ENCODE peak calls at places on chromosomes 6 and 20, in eight cellular contexts. One of them, this sample, is unnamed.

GRCh38 chr6:51559059-51559458 is 528.4 kb downstream of the PKHD1 start:
- DNase-seq in activated CD4-positive, alpha-beta T cell treated with anti-CD3 and anti-CD28 coated beads, Interleukin-2, amount 50 U/mL, for 1 hour: no peak
- DNase-seq in ELF-1: peak
- DNase-seq in Caki2: no peak
- DNase-seq in adipocyte: no peak
- DNase-seq in activated T-cell treated with anti-CD3 and anti-CD28 coated beads, Interleukin-2, amount 50 U/mL, for 72 hours: no peak
- DNase-seq in stimulated activated CD4-positive, alpha-beta T cell treated with anti-CD3 and anti-CD28 coated beads, Interleukin-1b, Interleukin-23, amount 100 ng/mL, for 1 hour: no peak
- DNase-seq in BJ: no peak
- DNase-seq in this sample: no peak

GRCh38 chr20:8049321-8049720 is 29.8 kb upstream of the TMX4 start:
- DNase-seq in BJ: no peak
- DNase-seq in stimulated activated CD4-positive, alpha-beta T cell treated with anti-CD3 and anti-CD28 coated beads, Interleukin-1b, Interleukin-23, amount 100 ng/mL, for 1 hour: no peak
- DNase-seq in ELF-1: no peak
- DNase-seq in Caki2: no peak
- DNase-seq in activated CD4-positive, alpha-beta T cell treated with anti-CD3 and anti-CD28 coated beads, Interleukin-2, amount 50 U/mL, for 1 hour: no peak
- DNase-seq in adipocyte: peak
- DNase-seq in activated T-cell treated with anti-CD3 and anti-CD28 coated beads, Interleukin-2, amount 50 U/mL, for 72 hours: no peak
- DNase-seq in this sample: no peak

GRCh38 chr20:56299362-56299761 is 50.8 kb downstream of the MC3R start:
- DNase-seq in activated CD4-positive, alpha-beta T cell treated with anti-CD3 and anti-CD28 coated beads, Interleukin-2, amount 50 U/mL, for 1 hour: no peak
- DNase-seq in BJ: no peak
- DNase-seq in stimulated activated CD4-positive, alpha-beta T cell treated with anti-CD3 and anti-CD28 coated beads, Interleukin-1b, Interleukin-23, amount 100 ng/mL, for 1 hour: no peak
- DNase-seq in Caki2: no peak
- DNase-seq in ELF-1: no peak
- DNase-seq in adipocyte: no peak
- DNase-seq in activated T-cell treated with anti-CD3 and anti-CD28 coated beads, Interleukin-2, amount 50 U/mL, for 72 hours: no peak
- DNase-seq in this sample: no peak

GRCh38 chr6:128370072-128370471 is 150.3 kb downstream of the PTPRK start:
- DNase-seq in Caki2: peak
- DNase-seq in activated T-cell treated with anti-CD3 and anti-CD28 coated beads, Interleukin-2, amount 50 U/mL, for 72 hours: no peak
- DNase-seq in activated CD4-positive, alpha-beta T cell treated with anti-CD3 and anti-CD28 coated beads, Interleukin-2, amount 50 U/mL, for 1 hour: no peak
- DNase-seq in adipocyte: peak
- DNase-seq in BJ: peak
- DNase-seq in ELF-1: no peak
- DNase-seq in stimulated activated CD4-positive, alpha-beta T cell treated with anti-CD3 and anti-CD28 coated beads, Interleukin-1b, Interleukin-23, amount 100 ng/mL, for 1 hour: no peak
- DNase-seq in this sample: no peak

GRCh38 chr6:144334150-144334708 is 49.1 kb downstream of the UTRN start:
- DNase-seq in activated CD4-positive, alpha-beta T cell treated with anti-CD3 and anti-CD28 coated beads, Interleukin-2, amount 50 U/mL, for 1 hour: peak
- DNase-seq in BJ: no peak
- DNase-seq in ELF-1: no peak
- DNase-seq in activated T-cell treated with anti-CD3 and anti-CD28 coated beads, Interleukin-2, amount 50 U/mL, for 72 hours: peak
- DNase-seq in stimulated activated CD4-positive, alpha-beta T cell treated with anti-CD3 and anti-CD28 coated beads, Interleukin-1b, Interleukin-23, amount 100 ng/mL, for 1 hour: no peak
- DNase-seq in adipocyte: no peak
- DNase-seq in Caki2: no peak
- DNase-seq in this sample: peak

GRCh38 chr6:35452186-35453090 is at the start of gene FANCE:
- DNase-seq in BJ: peak
- DNase-seq in stimulated activated CD4-positive, alpha-beta T cell treated with anti-CD3 and anti-CD28 coated beads, Interleukin-1b, Interleukin-23, amount 100 ng/mL, for 1 hour: peak
- DNase-seq in Caki2: peak
- DNase-seq in activated CD4-positive, alpha-beta T cell treated with anti-CD3 and anti-CD28 coated beads, Interleukin-2, amount 50 U/mL, for 1 hour: peak
- DNase-seq in ELF-1: peak
- DNase-seq in adipocyte: peak
- DNase-seq in activated T-cell treated with anti-CD3 and anti-CD28 coated beads, Interleukin-2, amount 50 U/mL, for 72 hours: peak
- DNase-seq in this sample: peak

GRCh38 chr20:50373674-50374286 is 136.4 kb upstream of the PTPN1 start:
- DNase-seq in stimulated activated CD4-positive, alpha-beta T cell treated with anti-CD3 and anti-CD28 coated beads, Interleukin-1b, Interleukin-23, amount 100 ng/mL, for 1 hour: no peak
- DNase-seq in Caki2: peak
- DNase-seq in adipocyte: no peak
- DNase-seq in ELF-1: no peak
- DNase-seq in BJ: no peak
- DNase-seq in activated CD4-positive, alpha-beta T cell treated with anti-CD3 and anti-CD28 coated beads, Interleukin-2, amount 50 U/mL, for 1 hour: no peak
- DNase-seq in activated T-cell treated with anti-CD3 and anti-CD28 coated beads, Interleukin-2, amount 50 U/mL, for 72 hours: no peak
- DNase-seq in this sample: no peak

GRCh38 chr6:105051941-105052471 is 95.1 kb downstream of the LIN28B start:
- DNase-seq in activated T-cell treated with anti-CD3 and anti-CD28 coated beads, Interleukin-2, amount 50 U/mL, for 72 hours: no peak
- DNase-seq in stimulated activated CD4-positive, alpha-beta T cell treated with anti-CD3 and anti-CD28 coated beads, Interleukin-1b, Interleukin-23, amount 100 ng/mL, for 1 hour: no peak
- DNase-seq in BJ: no peak
- DNase-seq in adipocyte: peak
- DNase-seq in activated CD4-positive, alpha-beta T cell treated with anti-CD3 and anti-CD28 coated beads, Interleukin-2, amount 50 U/mL, for 1 hour: no peak
- DNase-seq in ELF-1: no peak
- DNase-seq in Caki2: no peak
- DNase-seq in this sample: no peak

GRCh38 chr6:162140453-162140852 is 587.1 kb downstream of the PRKN start:
- DNase-seq in activated T-cell treated with anti-CD3 and anti-CD28 coated beads, Interleukin-2, amount 50 U/mL, for 72 hours: no peak
- DNase-seq in activated CD4-positive, alpha-beta T cell treated with anti-CD3 and anti-CD28 coated beads, Interleukin-2, amount 50 U/mL, for 1 hour: no peak
- DNase-seq in stimulated activated CD4-positive, alpha-beta T cell treated with anti-CD3 and anti-CD28 coated beads, Interleukin-1b, Interleukin-23, amount 100 ng/mL, for 1 hour: no peak
- DNase-seq in BJ: no peak
- DNase-seq in adipocyte: no peak
- DNase-seq in ELF-1: no peak
- DNase-seq in Caki2: no peak
- DNase-seq in this sample: no peak

GRCh38 chr6:85449818-85450577 is at the start of gene NT5E:
- DNase-seq in stimulated activated CD4-positive, alpha-beta T cell treated with anti-CD3 and anti-CD28 coated beads, Interleukin-1b, Interleukin-23, amount 100 ng/mL, for 1 hour: no peak
- DNase-seq in BJ: no peak
- DNase-seq in adipocyte: peak
- DNase-seq in ELF-1: peak
- DNase-seq in Caki2: peak
- DNase-seq in activated CD4-positive, alpha-beta T cell treated with anti-CD3 and anti-CD28 coated beads, Interleukin-2, amount 50 U/mL, for 1 hour: no peak
- DNase-seq in activated T-cell treated with anti-CD3 and anti-CD28 coated beads, Interleukin-2, amount 50 U/mL, for 72 hours: peak
- DNase-seq in this sample: no peak

GRCh38 chr6:142843344-142843743 is 101.6 kb downstream of the HIVEP2 start:
- DNase-seq in adipocyte: no peak
- DNase-seq in activated CD4-positive, alpha-beta T cell treated with anti-CD3 and anti-CD28 coated beads, Interleukin-2, amount 50 U/mL, for 1 hour: no peak
- DNase-seq in ELF-1: no peak
- DNase-seq in Caki2: peak
- DNase-seq in stimulated activated CD4-positive, alpha-beta T cell treated with anti-CD3 and anti-CD28 coated beads, Interleukin-1b, Interleukin-23, amount 100 ng/mL, for 1 hour: no peak
- DNase-seq in BJ: no peak
- DNase-seq in activated T-cell treated with anti-CD3 and anti-CD28 coated beads, Interleukin-2, amount 50 U/mL, for 72 hours: no peak
- DNase-seq in this sample: no peak

GRCh38 chr20:25058051-25058796 is at the start of gene ACSS1:
- DNase-seq in activated T-cell treated with anti-CD3 and anti-CD28 coated beads, Interleukin-2, amount 50 U/mL, for 72 hours: peak
- DNase-seq in activated CD4-positive, alpha-beta T cell treated with anti-CD3 and anti-CD28 coated beads, Interleukin-2, amount 50 U/mL, for 1 hour: peak
- DNase-seq in Caki2: peak
- DNase-seq in stimulated activated CD4-positive, alpha-beta T cell treated with anti-CD3 and anti-CD28 coated beads, Interleukin-1b, Interleukin-23, amount 100 ng/mL, for 1 hour: peak
- DNase-seq in ELF-1: no peak
- DNase-seq in BJ: no peak
- DNase-seq in adipocyte: peak
- DNase-seq in this sample: peak

GRCh38 chr6:44285552-44286284 is 15.5 kb downstream of the TMEM151B start:
- DNase-seq in stimulated activated CD4-positive, alpha-beta T cell treated with anti-CD3 and anti-CD28 coated beads, Interleukin-1b, Interleukin-23, amount 100 ng/mL, for 1 hour: no peak
- DNase-seq in BJ: no peak
- DNase-seq in ELF-1: peak
- DNase-seq in Caki2: peak
- DNase-seq in adipocyte: peak
- DNase-seq in activated CD4-positive, alpha-beta T cell treated with anti-CD3 and anti-CD28 coated beads, Interleukin-2, amount 50 U/mL, for 1 hour: no peak
- DNase-seq in activated T-cell treated with anti-CD3 and anti-CD28 coated beads, Interleukin-2, amount 50 U/mL, for 72 hours: no peak
- DNase-seq in this sample: no peak

GRCh38 chr6:131924881-131925474 is 26.2 kb downstream of the CCN2 start:
- DNase-seq in activated CD4-positive, alpha-beta T cell treated with anti-CD3 and anti-CD28 coated beads, Interleukin-2, amount 50 U/mL, for 1 hour: no peak
- DNase-seq in activated T-cell treated with anti-CD3 and anti-CD28 coated beads, Interleukin-2, amount 50 U/mL, for 72 hours: no peak
- DNase-seq in stimulated activated CD4-positive, alpha-beta T cell treated with anti-CD3 and anti-CD28 coated beads, Interleukin-1b, Interleukin-23, amount 100 ng/mL, for 1 hour: no peak
- DNase-seq in Caki2: peak
- DNase-seq in adipocyte: peak
- DNase-seq in BJ: no peak
- DNase-seq in ELF-1: no peak
- DNase-seq in this sample: no peak

GRCh38 chr20:25510721-25511120 is 74.6 kb downstream of the NINL start:
- DNase-seq in ELF-1: no peak
- DNase-seq in stimulated activated CD4-positive, alpha-beta T cell treated with anti-CD3 and anti-CD28 coated beads, Interleukin-1b, Interleukin-23, amount 100 ng/mL, for 1 hour: no peak
- DNase-seq in adipocyte: no peak
- DNase-seq in activated CD4-positive, alpha-beta T cell treated with anti-CD3 and anti-CD28 coated beads, Interleukin-2, amount 50 U/mL, for 1 hour: no peak
- DNase-seq in Caki2: no peak
- DNase-seq in activated T-cell treated with anti-CD3 and anti-CD28 coated beads, Interleukin-2, amount 50 U/mL, for 72 hours: no peak
- DNase-seq in BJ: no peak
- DNase-seq in this sample: no peak

GRCh38 chr6:54074591-54075195 is 36.5 kb upstream of the MLIP start:
- DNase-seq in ELF-1: no peak
- DNase-seq in activated CD4-positive, alpha-beta T cell treated with anti-CD3 and anti-CD28 coated beads, Interleukin-2, amount 50 U/mL, for 1 hour: no peak
- DNase-seq in stimulated activated CD4-positive, alpha-beta T cell treated with anti-CD3 and anti-CD28 coated beads, Interleukin-1b, Interleukin-23, amount 100 ng/mL, for 1 hour: no peak
- DNase-seq in BJ: peak
- DNase-seq in activated T-cell treated with anti-CD3 and anti-CD28 coated beads, Interleukin-2, amount 50 U/mL, for 72 hours: no peak
- DNase-seq in adipocyte: peak
- DNase-seq in Caki2: no peak
- DNase-seq in this sample: no peak

GRCh38 chr6:20364327-20364726 is 37.4 kb upstream of the E2F3 start:
- DNase-seq in Caki2: no peak
- DNase-seq in stimulated activated CD4-positive, alpha-beta T cell treated with anti-CD3 and anti-CD28 coated beads, Interleukin-1b, Interleukin-23, amount 100 ng/mL, for 1 hour: no peak
- DNase-seq in adipocyte: no peak
- DNase-seq in activated CD4-positive, alpha-beta T cell treated with anti-CD3 and anti-CD28 coated beads, Interleukin-2, amount 50 U/mL, for 1 hour: no peak
- DNase-seq in ELF-1: no peak
- DNase-seq in activated T-cell treated with anti-CD3 and anti-CD28 coated beads, Interleukin-2, amount 50 U/mL, for 72 hours: no peak
- DNase-seq in BJ: no peak
- DNase-seq in this sample: no peak

GRCh38 chr6:88045521-88046136 is 2.0 kb upstream of the SPACA1 start:
- DNase-seq in adipocyte: no peak
- DNase-seq in ELF-1: no peak
- DNase-seq in activated CD4-positive, alpha-beta T cell treated with anti-CD3 and anti-CD28 coated beads, Interleukin-2, amount 50 U/mL, for 1 hour: no peak
- DNase-seq in BJ: no peak
- DNase-seq in Caki2: no peak
- DNase-seq in activated T-cell treated with anti-CD3 and anti-CD28 coated beads, Interleukin-2, amount 50 U/mL, for 72 hours: no peak
- DNase-seq in stimulated activated CD4-positive, alpha-beta T cell treated with anti-CD3 and anti-CD28 coated beads, Interleukin-1b, Interleukin-23, amount 100 ng/mL, for 1 hour: no peak
- DNase-seq in this sample: no peak

GRCh38 chr6:7052441-7052936 is 55.3 kb upstream of the RREB1 start:
- DNase-seq in activated CD4-positive, alpha-beta T cell treated with anti-CD3 and anti-CD28 coated beads, Interleukin-2, amount 50 U/mL, for 1 hour: peak
- DNase-seq in BJ: peak
- DNase-seq in Caki2: no peak
- DNase-seq in activated T-cell treated with anti-CD3 and anti-CD28 coated beads, Interleukin-2, amount 50 U/mL, for 72 hours: no peak
- DNase-seq in ELF-1: peak
- DNase-seq in adipocyte: peak
- DNase-seq in stimulated activated CD4-positive, alpha-beta T cell treated with anti-CD3 and anti-CD28 coated beads, Interleukin-1b, Interleukin-23, amount 100 ng/mL, for 1 hour: no peak
- DNase-seq in this sample: no peak

GRCh38 chr6:137589067-137589848 is 95.1 kb upstream of the OLIG3 start:
- DNase-seq in activated CD4-positive, alpha-beta T cell treated with anti-CD3 and anti-CD28 coated beads, Interleukin-2, amount 50 U/mL, for 1 hour: peak
- DNase-seq in Caki2: peak
- DNase-seq in activated T-cell treated with anti-CD3 and anti-CD28 coated beads, Interleukin-2, amount 50 U/mL, for 72 hours: peak
- DNase-seq in BJ: no peak
- DNase-seq in adipocyte: no peak
- DNase-seq in stimulated activated CD4-positive, alpha-beta T cell treated with anti-CD3 and anti-CD28 coated beads, Interleukin-1b, Interleukin-23, amount 100 ng/mL, for 1 hour: no peak
- DNase-seq in ELF-1: peak
- DNase-seq in this sample: peak

GRCh38 chr20:41048475-41049242 is 20.0 kb downstream of the TOP1 start:
- DNase-seq in Caki2: no peak
- DNase-seq in ELF-1: peak
- DNase-seq in BJ: no peak
- DNase-seq in stimulated activated CD4-positive, alpha-beta T cell treated with anti-CD3 and anti-CD28 coated beads, Interleukin-1b, Interleukin-23, amount 100 ng/mL, for 1 hour: no peak
- DNase-seq in activated T-cell treated with anti-CD3 and anti-CD28 coated beads, Interleukin-2, amount 50 U/mL, for 72 hours: no peak
- DNase-seq in adipocyte: no peak
- DNase-seq in activated CD4-positive, alpha-beta T cell treated with anti-CD3 and anti-CD28 coated beads, Interleukin-2, amount 50 U/mL, for 1 hour: no peak
- DNase-seq in this sample: no peak

GRCh38 chr6:28496099-28496779 is 19.4 kb downstream of the GPX6 start:
- DNase-seq in ELF-1: no peak
- DNase-seq in adipocyte: no peak
- DNase-seq in activated T-cell treated with anti-CD3 and anti-CD28 coated beads, Interleukin-2, amount 50 U/mL, for 72 hours: no peak
- DNase-seq in stimulated activated CD4-positive, alpha-beta T cell treated with anti-CD3 and anti-CD28 coated beads, Interleukin-1b, Interleukin-23, amount 100 ng/mL, for 1 hour: no peak
- DNase-seq in activated CD4-positive, alpha-beta T cell treated with anti-CD3 and anti-CD28 coated beads, Interleukin-2, amount 50 U/mL, for 1 hour: no peak
- DNase-seq in BJ: no peak
- DNase-seq in Caki2: peak
- DNase-seq in this sample: no peak

GRCh38 chr20:7094438-7094997 is 327.0 kb downstream of the BMP2 start:
- DNase-seq in stimulated activated CD4-positive, alpha-beta T cell treated with anti-CD3 and anti-CD28 coated beads, Interleukin-1b, Interleukin-23, amount 100 ng/mL, for 1 hour: no peak
- DNase-seq in adipocyte: no peak
- DNase-seq in ELF-1: peak
- DNase-seq in activated T-cell treated with anti-CD3 and anti-CD28 coated beads, Interleukin-2, amount 50 U/mL, for 72 hours: no peak
- DNase-seq in activated CD4-positive, alpha-beta T cell treated with anti-CD3 and anti-CD28 coated beads, Interleukin-2, amount 50 U/mL, for 1 hour: no peak
- DNase-seq in BJ: no peak
- DNase-seq in Caki2: peak
- DNase-seq in this sample: no peak

This sample was measured in natural killer cell.